ENCODE peak calls at places on chromosome 12, in four cellular contexts. G is frontal cortex, H is memory B cell, X is AG10803. D is an unnamed sample.
A peak's percentile ranks its signal among the peaks of the same experiment; 100 is the strongest.

GRCh38 chr12:4289334-4289878 is 15.8 kb downstream of the CCND2 start:
- DNase-seq in G (no peak), H (no peak), X (no peak), D (no peak)

GRCh38 chr12:126772171-126772864 is 1494.7 kb upstream of the TMEM132C start:
- DNase-seq in G (no peak), H (peak; percentile 26), X (peak; percentile 37), D (no peak)

GRCh38 chr12:53221203-53222076 is 10.6 kb downstream of the RARG start:
- DNase-seq in G (peak; percentile 86), H (no peak), X (peak; percentile 56), D (peak; percentile 40)

GRCh38 chr12:116856729-116857128 is 24.5 kb downstream of the HRK start:
- DNase-seq in G (no peak), H (no peak), X (no peak), D (no peak)

GRCh38 chr12:132606466-132606865 is 3.9 kb downstream of the LRCOL1 start:
- DNase-seq in G (no peak), H (no peak), X (no peak), D (no peak)

GRCh38 chr12:46516933-46517578 is 144.5 kb upstream of the SLC38A2 start:
- DNase-seq in G (no peak), H (no peak), X (no peak), D (peak; percentile 32)

GRCh38 chr12:43544703-43545102 is 7.3 kb downstream of the ADAMTS20 start:
- DNase-seq in G (no peak), H (no peak), X (no peak), D (no peak)

GRCh38 chr12:84644936-84645335 is 267.7 kb downstream of the SLC6A15 start:
- DNase-seq in G (no peak), H (no peak), X (no peak), D (no peak)

GRCh38 chr12:3725267-3726115 is 27.4 kb downstream of the CRACR2A start:
- DNase-seq in G (no peak), H (no peak), X (peak; percentile 17), D (no peak)

GRCh38 chr12:80565276-80565675 is 121.2 kb downstream of the PTPRQ start:
- DNase-seq in G (no peak), H (no peak), X (peak; percentile 25), D (no peak)